ENCODE peak calls at places on chromosomes 3 and 15, in seven cellular contexts. V, Q, H, P, I, T and L are unnamed samples.

GRCh38 chr3:195068045-195068444 is 202.9 kb downstream of the XXYLT1 start:
- DNase-seq in V (peak; percentile 1), Q (no peak), H (no peak), P (no peak), I (no peak), T (no peak), L (no peak)

GRCh38 chr3:38455639-38456430 is 2.1 kb downstream of the ACVR2B start:
- DNase-seq in V (no peak), Q (no peak), H (peak; percentile 42), P (peak; percentile 35), I (no peak), T (peak; percentile 89), L (no peak)

GRCh38 chr3:66938338-66938963 is 59.7 kb upstream of the KBTBD8 start:
- DNase-seq in V (peak; percentile 46), Q (peak; percentile 16), H (peak; percentile 78), P (no peak), I (peak; percentile 19), T (peak; percentile 80), L (no peak)

GRCh38 chr3:194869482-194870169 is 183.9 kb downstream of the FAM43A start:
- DNase-seq in V (peak; percentile 64), Q (no peak), H (no peak), P (no peak), I (no peak), T (no peak), L (no peak)

GRCh38 chr3:130379274-130379673 is 33.8 kb downstream of the COL6A5 start:
- DNase-seq in V (no peak), Q (no peak), H (no peak), P (no peak), I (no peak), T (no peak), L (no peak)

GRCh38 chr15:38758001-38758400 is 193.4 kb upstream of the RASGRP1 start:
- DNase-seq in V (no peak), Q (no peak), H (peak; percentile 64), P (no peak), I (no peak), T (no peak), L (no peak)

GRCh38 chr15:94322141-94322540 is 90.8 kb downstream of the MCTP2 start:
- DNase-seq in V (no peak), Q (no peak), H (no peak), P (no peak), I (no peak), T (no peak), L (no peak)

GRCh38 chr3:27253831-27254230 is 115.4 kb downstream of the NEK10 start:
- DNase-seq in V (peak; percentile 76), Q (no peak), H (peak; percentile 56), P (no peak), I (peak; percentile 38), T (peak; percentile 78), L (no peak)

GRCh38 chr3:36381311-36381956 is 1.1 kb downstream of the STAC start:
- DNase-seq in V (no peak), Q (no peak), H (no peak), P (no peak), I (no peak), T (peak; percentile 58), L (no peak)

GRCh38 chr3:68249265-68249664 is 594.9 kb upstream of the SUCLG2 start:
- DNase-seq in V (no peak), Q (no peak), H (no peak), P (no peak), I (no peak), T (no peak), L (no peak)

GRCh38 chr3:160098261-160098908 is 109.8 kb downstream of the IL12A start:
- DNase-seq in V (no peak), Q (no peak), H (peak; percentile 59), P (no peak), I (no peak), T (no peak), L (no peak)

GRCh38 chr3:25906132-25906906 is 116.4 kb downstream of the OXSM start:
- DNase-seq in V (no peak), Q (no peak), H (no peak), P (no peak), I (no peak), T (no peak), L (no peak)

GRCh38 chr3:44584646-44585501 is at the start of gene ZNF660:
- DNase-seq in V (peak; percentile 2), Q (no peak), H (peak; percentile 90), P (peak; percentile 70), I (peak; percentile 37), T (peak; percentile 96), L (no peak)

GRCh38 chr3:179015551-179016020 is 56.0 kb downstream of the ZMAT3 start:
- DNase-seq in V (peak; percentile 75), Q (peak; percentile 75), H (peak; percentile 86), P (no peak), I (peak; percentile 41), T (peak; percentile 82), L (no peak)

GRCh38 chr3:194574639-194575483 is 58.4 kb downstream of the TMEM44 start:
- DNase-seq in V (peak; percentile 57), Q (no peak), H (peak; percentile 72), P (peak; percentile 44), I (no peak), T (no peak), L (no peak)

GRCh38 chr15:68356778-68357177 is 75.2 kb downstream of the ITGA11 start:
- DNase-seq in V (no peak), Q (no peak), H (no peak), P (no peak), I (no peak), T (no peak), L (no peak)

GRCh38 chr15:68352401-68353062 is 75.0 kb downstream of the FEM1B start:
- DNase-seq in V (peak; percentile 91), Q (no peak), H (peak; percentile 85), P (peak; percentile 55), I (peak; percentile 23), T (no peak), L (no peak)

GRCh38 chr15:68354923-68355322 is 77.0 kb downstream of the ITGA11 start:
- DNase-seq in V (peak; percentile 93), Q (no peak), H (peak; percentile 71), P (no peak), I (no peak), T (peak; percentile 55), L (no peak)

GRCh38 chr15:68353418-68354145 is 76.0 kb downstream of the FEM1B start:
- DNase-seq in V (no peak), Q (no peak), H (no peak), P (peak; percentile 45), I (no peak), T (no peak), L (no peak)

GRCh38 chr15:68354268-68354667 is 76.7 kb downstream of the FEM1B start:
- DNase-seq in V (no peak), Q (no peak), H (no peak), P (no peak), I (no peak), T (no peak), L (no peak)
- H3K27ac ChIP-seq in V (no peak overlapping the region), Q (no peak overlapping the region), H (no peak overlapping the region), P (no peak overlapping the region), I (no peak overlapping the region), T (no peak overlapping the region), L (peak overlapping the region; percentile 95)

DNA sequence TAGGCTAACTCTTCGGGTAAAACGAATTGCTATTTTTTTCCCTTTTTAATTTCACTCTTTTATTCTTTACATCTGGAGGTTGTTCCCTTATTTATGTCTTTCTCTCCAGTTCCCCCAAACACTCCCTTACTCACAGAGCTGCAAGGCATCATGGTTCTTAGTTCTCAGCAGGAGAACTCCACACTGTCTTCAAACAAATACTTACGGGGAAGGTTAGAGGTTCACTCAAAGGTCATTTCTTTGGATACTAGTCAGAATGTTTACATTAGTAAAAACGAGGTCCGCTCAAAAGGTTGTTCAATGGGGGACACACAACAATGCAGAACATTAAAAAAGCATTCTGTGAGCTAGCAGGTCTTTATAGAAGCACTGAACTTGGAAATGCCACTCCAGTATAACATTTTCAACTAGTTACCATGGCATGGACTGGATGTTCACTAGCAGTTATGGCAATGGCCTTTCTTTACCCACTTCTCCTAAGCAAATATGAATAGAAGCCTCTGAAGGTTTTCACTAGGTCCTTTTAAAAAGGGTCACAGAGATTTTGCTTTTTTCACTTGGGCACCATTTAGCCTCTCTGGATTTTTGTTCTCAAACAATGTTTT is 201.7 kb downstream of the MEIS2 start:
- DNase-seq in V (no peak), Q (no peak), H (no peak), P (no peak), I (no peak), T (no peak), L (no peak)
- H3K4me3 ChIP-seq in V (no peak overlapping the region), Q (no peak overlapping the region), H (no peak overlapping the region), P (no peak overlapping the region), I (no peak overlapping the region), T (no peak overlapping the region), L (no peak overlapping the region)

DNA sequence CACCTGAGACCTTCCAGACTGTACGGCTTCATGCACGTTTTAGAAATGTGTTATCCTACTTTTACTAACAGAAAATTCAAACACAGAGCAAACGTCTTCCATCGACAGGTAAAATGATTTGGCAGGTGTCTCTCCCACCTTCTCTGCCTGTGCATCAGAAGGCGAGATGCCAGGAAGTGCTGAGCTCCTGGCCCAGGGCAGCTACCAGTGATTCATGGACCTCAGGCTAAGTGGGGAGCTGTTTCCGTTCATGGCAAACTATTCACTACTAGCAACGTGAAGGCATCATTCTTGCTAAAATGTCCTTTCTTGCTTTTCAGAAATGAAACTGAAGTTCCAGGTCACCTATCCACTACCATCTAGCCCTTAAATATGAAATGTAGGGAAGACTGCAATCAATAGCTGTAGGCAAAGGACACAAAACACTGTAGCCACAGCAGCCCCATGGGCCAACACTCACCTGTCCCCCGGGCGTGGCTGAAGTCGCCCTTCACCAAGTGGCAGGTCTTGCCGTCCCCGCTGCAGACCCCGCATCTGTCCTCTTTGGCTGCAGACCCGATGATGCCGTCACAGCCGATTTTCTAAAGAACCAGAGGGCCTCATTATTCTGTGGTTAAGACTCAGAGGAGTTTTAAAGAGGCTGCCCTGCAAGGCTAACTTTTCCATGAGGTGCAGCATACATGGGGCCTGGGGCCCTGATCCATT is 245.7 kb downstream of the ADAMTS17 start:
- DNase-seq in V (peak; percentile 51), Q (no peak), H (no peak), P (no peak), I (no peak), T (peak; percentile 12), L (peak; percentile 62)
- H3K27me3 ChIP-seq in V (peaks cover 15% of the 10 kb centered on the region), Q (no peaks in the 10 kb centered on the region), H (no peaks in the 10 kb centered on the region), P (no peaks in the 10 kb centered on the region), I (no peaks in the 10 kb centered on the region), T (peaks cover 14% of the 10 kb centered on the region), L (no peaks in the 10 kb centered on the region)

GRCh38 chr3:126353694-126354321 is 3.4 kb downstream of the KLF15 start:
- DNase-seq in V (no peak), Q (no peak), H (no peak), P (no peak), I (no peak), T (no peak), L (no peak)
- H3K27ac ChIP-seq in V (no peak overlapping the region), Q (no peak overlapping the region), H (no peak overlapping the region), P (peak overlapping the region; percentile 97), I (no peak overlapping the region), T (no peak overlapping the region), L (peak overlapping the region; percentile 86)

GRCh38 chr3:78079514-78079913 is 1039.6 kb downstream of the ROBO2 start:
- DNase-seq in V (no peak), Q (no peak), H (no peak), P (no peak), I (no peak), T (no peak), L (no peak)
- H3K4me3 ChIP-seq in V (no peak overlapping the region), Q (no peak overlapping the region), H (no peak overlapping the region), P (no peak overlapping the region), I (no peak overlapping the region), T (no peak overlapping the region), L (no peak overlapping the region)

DNA sequence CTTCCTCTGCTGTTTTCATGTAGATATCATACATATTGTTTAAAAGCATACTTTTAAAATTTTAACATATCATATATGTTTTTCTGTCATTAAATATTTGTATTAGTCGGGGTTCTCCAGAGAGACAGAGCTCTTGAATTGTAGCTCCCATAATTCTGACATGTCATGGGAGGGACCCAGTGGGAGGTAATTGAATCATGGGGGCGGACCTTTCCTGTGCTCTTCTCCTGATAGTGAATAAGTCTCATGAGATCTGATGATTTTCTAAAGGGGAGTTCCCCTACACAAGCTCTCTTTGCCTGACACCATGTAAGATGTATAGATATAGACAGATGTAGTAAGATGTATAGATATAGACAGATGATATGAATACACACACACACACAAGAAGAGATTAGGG is 161.2 kb upstream of the ABI3BP start:
- DNase-seq in V (no peak), Q (no peak), H (no peak), P (no peak), I (no peak), T (no peak), L (no peak)
- H3K27me3 ChIP-seq in V (no peaks in the 10 kb centered on the region), Q (no peaks in the 10 kb centered on the region), H (no peaks in the 10 kb centered on the region), P (no peaks in the 10 kb centered on the region), I (no peaks in the 10 kb centered on the region), T (no peaks in the 10 kb centered on the region), L (no peaks in the 10 kb centered on the region)